ENCODE peak calls at places on chromosomes 5 and 9, in ten cellular contexts. R is skeletal muscle cell; N is EL; W is activated effector memory CD4-positive, alpha-beta T cell treated with Interleukin-2 at 50 U/mL for 16 hours; X is SK-MEL-5; I is erythroblast; K is stimulated activated CD4-positive, alpha-beta T cell treated with anti-CD3 and anti-CD28 coated beads, Interleukin-1b, Interleukin-23, amount 100 ng/mL, for 4 hours; T is endothelial cell; G is amygdala; B is RWPE2. A is an unnamed sample.

GRCh38 chr5:17400724-17401508 is 97.1 kb upstream of the TAF11L2 start:
- DNase-seq in R (no peak), N (no peak), W (no peak), X (no peak), I (no peak), K (no peak), T (no peak), G (no peak), B (no peak), A (no peak)

GRCh38 chr9:4148215-4148561 is 151.7 kb downstream of the GLIS3 start:
- DNase-seq in R (no peak), N (no peak), W (no peak), X (no peak), I (no peak), K (no peak), T (no peak), G (no peak), B (no peak), A (no peak)

GRCh38 chr9:86687788-86688187 is 259.5 kb downstream of the GAS1 start:
- DNase-seq in R (no peak), N (no peak), W (no peak), X (peak), I (no peak), K (no peak), T (no peak), G (no peak), B (no peak), A (peak)

GRCh38 chr5:101942321-101942882 is 353.7 kb downstream of the SLCO4C1 start:
- DNase-seq in R (no peak), N (no peak), W (no peak), X (peak), I (peak), K (no peak), T (peak), G (peak), B (no peak), A (peak)

GRCh38 chr9:99178912-99179872 is 42.5 kb downstream of the ALG2 start:
- DNase-seq in R (no peak), N (no peak), W (no peak), X (no peak), I (no peak), K (no peak), T (no peak), G (no peak), B (no peak), A (no peak)

GRCh38 chr9:86246752-86247161 is 12.7 kb downstream of the C9orf153 start:
- DNase-seq in R (no peak), N (no peak), W (no peak), X (peak), I (peak), K (no peak), T (no peak), G (peak), B (no peak), A (no peak)

GRCh38 chr5:74015716-74016115 is 389.7 kb downstream of the ARHGEF28 start:
- DNase-seq in R (no peak), N (no peak), W (no peak), X (no peak), I (no peak), K (no peak), T (no peak), G (no peak), B (no peak), A (no peak)

GRCh38 chr5:15320896-15321295 is 179.1 kb upstream of the FBXL7 start:
- DNase-seq in R (no peak), N (no peak), W (no peak), X (no peak), I (no peak), K (no peak), T (no peak), G (peak), B (no peak), A (no peak)

GRCh38 chr5:108386345-108387061 is 4.6 kb upstream of the FBXL17 start:
- DNase-seq in R (peak), N (peak), W (no peak), X (no peak), I (no peak), K (no peak), T (no peak), G (no peak), B (no peak), A (no peak)

GRCh38 chr9:38380230-38380871 is 12.2 kb upstream of the ALDH1B1 start:
- DNase-seq in R (no peak), N (no peak), W (no peak), X (peak), I (no peak), K (no peak), T (no peak), G (no peak), B (no peak), A (peak)

GRCh38 chr9:132404228-132404881 is 2.3 kb downstream of the TTF1 start:
- DNase-seq in R (no peak), N (no peak), W (no peak), X (no peak), I (no peak), K (no peak), T (no peak), G (no peak), B (no peak), A (no peak)

GRCh38 chr9:105921057-105921721 is 226.8 kb downstream of the TMEM38B start:
- DNase-seq in R (no peak), N (peak), W (no peak), X (peak), I (no peak), K (no peak), T (no peak), G (no peak), B (no peak), A (no peak)

GRCh38 chr9:95025213-95026170 is 292.0 kb downstream of the FANCC start:
- DNase-seq in R (peak), N (peak), W (no peak), X (peak), I (no peak), K (no peak), T (no peak), G (peak), B (peak), A (peak)

GRCh38 chr9:103990311-103990710 is 103.8 kb upstream of the SMC2 start:
- DNase-seq in R (no peak), N (no peak), W (no peak), X (no peak), I (no peak), K (no peak), T (no peak), G (no peak), B (no peak), A (no peak)

GRCh38 chr5:66307647-66308257 is 163.7 kb downstream of the SREK1 start:
- DNase-seq in R (peak), N (peak), W (no peak), X (peak), I (peak), K (no peak), T (peak), G (no peak), B (no peak), A (peak)

GRCh38 chr5:1063661-1064382 is 48.0 kb downstream of the SLC12A7 start:
- DNase-seq in R (no peak), N (no peak), W (no peak), X (no peak), I (no peak), K (no peak), T (no peak), G (no peak), B (no peak), A (no peak)

A was measured in A172.